ENCODE peak calls at places on chromosomes 12 and 14, in ten cellular contexts. Q is pancreas, V is cardiac fibroblast, A is IMR-90, H is spleen, J is WERI-Rb-1, X is HFF-Myc, G is suprapubic skin, Y is adrenal gland, B is GM10248. T is an unnamed sample.

GRCh38 chr14:81594012-81594411 is 60.4 kb upstream of the SEL1L start:
- DNase-seq in V (no peak), Y (peak; percentile 42), J (peak; percentile 68), H (no peak), A (no peak), X (no peak), G (no peak), B (no peak), Q (peak; percentile 83), T (no peak)

GRCh38 chr12:108825205-108825950 is 32.0 kb downstream of the SSH1 start:
- DNase-seq in V (peak; percentile 73), J (no peak), B (peak; percentile 65), Y (no peak), H (no peak), A (peak; percentile 76), Q (no peak), X (no peak), G (no peak), T (no peak)

GRCh38 chr12:64731683-64732082 is 27.5 kb downstream of the GNS start:
- DNase-seq in Y (no peak), J (no peak), G (no peak), V (no peak), B (no peak), A (no peak), Q (no peak), X (no peak), H (no peak), T (no peak)

GRCh38 chr14:24194873-24195185 is 412 bp downstream of the TM9SF1 start:
- DNase-seq in A (no peak), Q (no peak), B (no peak), G (no peak), Y (no peak), H (no peak), X (no peak), V (no peak), J (no peak), T (no peak)

GRCh38 chr14:91374897-91375747 is 42.5 kb downstream of the CCDC88C start:
- DNase-seq in Q (peak; percentile 90), X (no peak), J (peak; percentile 55), H (no peak), Y (no peak), V (no peak), G (no peak), B (no peak), A (no peak), T (no peak)

GRCh38 chr12:98646165-98646764 is 1.2 kb downstream of the APAF1 start:
- DNase-seq in A (peak; percentile 32), X (no peak), V (peak; percentile 63), Q (no peak), B (no peak), Y (no peak), H (no peak), G (no peak), J (no peak), T (no peak)

GRCh38 chr14:56310643-56311042 is 192.4 kb downstream of the PELI2 start:
- DNase-seq in Y (peak; percentile 65), B (no peak), Q (no peak), V (peak; percentile 65), H (no peak), X (no peak), G (no peak), J (no peak), A (peak; percentile 59), T (no peak)

GRCh38 chr14:35365130-35366047 is 39.2 kb downstream of the NFKBIA start:
- DNase-seq in Q (no peak), V (peak; percentile 93), J (no peak), G (no peak), Y (peak; percentile 97), A (peak; percentile 92), H (peak; percentile 82), X (no peak), B (peak; percentile 69), T (peak; percentile 78)

GRCh38 chr12:111600296-111600562 is 1.1 kb upstream of the ATXN2 start:
- DNase-seq in Y (no peak), H (no peak), X (no peak), G (no peak), Q (no peak), J (no peak), V (no peak), A (no peak), B (no peak), T (no peak)

GRCh38 chr12:89707623-89707991 is 1.0 kb downstream of the ATP2B1 start:
- DNase-seq in B (peak; percentile 12), V (no peak), X (no peak), A (no peak), H (peak; percentile 86), Q (peak; percentile 70), J (peak; percentile 56), G (peak; percentile 80), Y (peak; percentile 29), T (no peak)

GRCh38 chr14:37397941-37398215 is 197.2 kb downstream of the FOXA1 start:
- DNase-seq in Q (no peak), X (no peak), H (no peak), G (no peak), A (no peak), Y (no peak), J (no peak), B (no peak), V (no peak), T (no peak)

GRCh38 chr12:102169922-102170698 is 27.5 kb downstream of the PMCH start:
- DNase-seq in X (peak; percentile 5), J (peak; percentile 11), A (peak; percentile 63), G (no peak), Y (no peak), Q (no peak), B (peak; percentile 22), V (peak; percentile 58), H (no peak), T (no peak)

GRCh38 chr14:89160437-89160836 is 256.6 kb downstream of the FOXN3 start:
- DNase-seq in A (no peak), V (no peak), Q (no peak), H (no peak), G (no peak), J (no peak), X (no peak), B (no peak), Y (no peak), T (no peak)

GRCh38 chr14:89158701-89159100 is 258.3 kb downstream of the FOXN3 start:
- DNase-seq in H (no peak), V (no peak), Y (no peak), G (no peak), X (no peak), A (no peak), B (no peak), Q (no peak), J (no peak), T (no peak)

GRCh38 chr14:89155491-89155890 is 261.5 kb downstream of the FOXN3 start:
- DNase-seq in X (no peak), A (no peak), Q (no peak), H (no peak), G (no peak), J (no peak), Y (no peak), B (no peak), V (no peak), T (no peak)
- TF ChIP-seq CTCF in X (no peak), A (no peak), Q (no peak), H (no peak), G (no peak), J (no peak), Y (no peak), B (no peak), V (no peak), T (no peak)

GRCh38 chr12:124321040-124321481 is 26.2 kb downstream of the RFLNA start:
- DNase-seq in A (peak; percentile 39), H (peak; percentile 86), J (peak; percentile 76), G (no peak), Y (peak; percentile 68), B (peak; percentile 85), Q (peak; percentile 88), X (peak; percentile 6), V (peak; percentile 64), T (no peak)
- TF ChIP-seq CTCF in A (peak; percentile 82), H (peak; percentile 88), J (peak; percentile 94), G (peak; percentile 92), Y (peak; percentile 84), B (peak; percentile 96), Q (peak; percentile 85), X (peak; percentile 92), V (peak; percentile 94), T (peak; percentile 95)

DNA sequence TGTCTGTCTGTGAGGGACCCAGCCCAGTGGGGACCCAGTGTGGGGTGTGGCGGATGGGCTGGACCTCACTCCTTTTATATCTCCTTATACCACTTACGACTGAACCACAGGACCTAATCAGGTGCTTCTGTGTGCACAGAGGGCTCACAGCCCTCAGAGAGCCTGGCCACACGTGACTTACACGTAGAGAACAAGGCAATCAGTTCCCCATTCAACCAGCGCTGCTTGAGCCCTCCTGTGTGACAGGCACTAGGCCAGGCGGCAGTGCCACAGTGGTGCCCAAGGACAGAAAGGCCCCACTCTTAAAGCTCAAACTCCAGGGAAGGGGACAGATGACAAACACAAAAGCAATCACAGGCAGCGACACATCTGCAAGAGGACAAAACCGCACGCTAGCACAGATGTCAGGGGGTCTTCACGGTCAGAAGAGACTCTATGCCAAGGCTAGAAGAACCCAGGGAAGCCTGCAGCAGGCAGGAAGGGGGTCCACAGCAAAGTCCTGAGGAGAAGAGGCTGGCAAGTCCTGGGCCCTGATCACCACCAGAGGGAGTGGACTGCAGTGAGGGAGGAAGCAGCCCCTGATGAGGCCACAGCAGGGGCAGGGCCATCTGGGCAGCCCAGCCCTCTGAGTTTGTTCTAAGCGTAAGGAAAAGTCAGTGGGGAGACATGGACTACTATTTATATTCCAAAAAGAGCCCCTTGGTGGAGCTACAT is 39.3 kb downstream of the SETD3 start:
- DNase-seq in A (no peak), H (no peak), B (no peak), X (no peak), Y (no peak), Q (no peak), G (no peak), V (peak; percentile 5), J (peak; percentile 69), T (no peak)
- TF ChIP-seq CTCF in A (peak; percentile 19), H (no peak), B (no peak), X (no peak), Y (no peak), Q (no peak), G (no peak), V (no peak), J (peak; percentile 78), T (peak; percentile 42)

GRCh38 chr12:51960890-51961289 is 9.4 kb downstream of the ACVR1B start:
- DNase-seq in Q (no peak), V (no peak), Y (no peak), H (no peak), G (no peak), X (no peak), J (no peak), A (no peak), B (no peak), T (no peak)

GRCh38 chr12:51959921-51960320 is 8.4 kb downstream of the ACVR1B start:
- DNase-seq in A (no peak), G (no peak), Q (no peak), X (no peak), B (no peak), H (no peak), J (no peak), V (no peak), Y (no peak), T (no peak)

GRCh38 chr12:51959211-51959610 is 7.7 kb downstream of the ACVR1B start:
- DNase-seq in Y (peak; percentile 39), H (no peak), A (peak; percentile 41), G (peak; percentile 74), V (peak; percentile 32), Q (no peak), B (no peak), X (no peak), J (no peak), T (no peak)

GRCh38 chr12:51960488-51960887 is 9.0 kb downstream of the ACVR1B start:
- DNase-seq in B (no peak), A (no peak), J (no peak), X (no peak), V (no peak), G (no peak), Y (no peak), H (no peak), Q (no peak), T (no peak)

GRCh38 chr12:51958542-51958941 is 7.0 kb downstream of the ACVR1B start:
- DNase-seq in Q (no peak), B (no peak), Y (no peak), V (no peak), H (no peak), A (no peak), J (no peak), X (no peak), G (no peak), T (no peak)
- TF ChIP-seq CTCF in Q (no peak), B (no peak), Y (no peak), V (no peak), H (no peak), A (no peak), J (no peak), X (no peak), G (no peak), T (no peak)

T was measured in epithelial cell of proximal tubule.